ENCODE peak calls at places on chromosomes 13 and 19, in ten cellular contexts. J is left ventricle myocardium inferior, X is psoas muscle, Y is transverse colon, S is ascending aorta, C is spleen, N is Panc1, D is uterus, E is adrenal gland, U is left lung. T is an unnamed sample.

GRCh38 chr13:109274188-109274821 is 512.1 kb downstream of the IRS2 start:
- DNase-seq in J (no peak), X (no peak), Y (no peak), S (no peak), C (no peak), N (no peak), D (no peak), E (peak; percentile 76), U (no peak), T (no peak)

GRCh38 chr19:8468761-8469458 is 24.1 kb downstream of the HNRNPM start:
- DNase-seq in J (no peak), X (no peak), Y (no peak), S (no peak), C (no peak), N (no peak), D (no peak), E (no peak), U (no peak), T (no peak)

GRCh38 chr13:109870281-109871017 is 84.1 kb upstream of the IRS2 start:
- DNase-seq in J (no peak), X (no peak), Y (no peak), S (no peak), C (no peak), N (no peak), D (no peak), E (no peak), U (no peak), T (no peak)

GRCh38 chr13:113176292-113176691 is 17.8 kb downstream of the PROZ start:
- DNase-seq in J (no peak), X (no peak), Y (peak; percentile 35), S (no peak), C (peak; percentile 82), N (no peak), D (no peak), E (no peak), U (peak; percentile 74), T (no peak)

GRCh38 chr13:101612736-101613135 is 160.3 kb downstream of the ITGBL1 start:
- DNase-seq in J (no peak), X (no peak), Y (no peak), S (no peak), C (no peak), N (no peak), D (no peak), E (no peak), U (no peak), T (no peak)

GRCh38 chr19:31676271-31677004 is 327.2 kb upstream of the TSHZ3 start:
- DNase-seq in J (no peak), X (no peak), Y (no peak), S (no peak), C (no peak), N (no peak), D (no peak), E (peak; percentile 55), U (no peak), T (peak; percentile 32)

GRCh38 chr13:63190219-63190618 is 1774.6 kb upstream of the PCDH20 start:
- DNase-seq in J (no peak), X (no peak), Y (no peak), S (no peak), C (no peak), N (no peak), D (no peak), E (no peak), U (no peak), T (no peak)

GRCh38 chr13:65929436-65929835 is 1300.7 kb downstream of the PCDH9 start:
- DNase-seq in J (no peak), X (no peak), Y (no peak), S (no peak), C (no peak), N (no peak), D (no peak), E (no peak), U (no peak), T (no peak)

GRCh38 chr13:114063545-114064515 is 68.6 kb downstream of the RASA3 start:
- DNase-seq in J (peak; percentile 63), X (peak; percentile 81), Y (peak; percentile 66), S (peak; percentile 86), C (peak; percentile 93), N (no peak), D (peak; percentile 76), E (peak; percentile 85), U (peak; percentile 80), T (peak; percentile 81)

GRCh38 chr13:35722438-35723060 is 246.1 kb upstream of the MAB21L1 start:
- DNase-seq in J (no peak), X (no peak), Y (no peak), S (no peak), C (no peak), N (no peak), D (peak; percentile 47), E (no peak), U (no peak), T (no peak)

GRCh38 chr19:54095136-54095858 is 5.3 kb downstream of the OSCAR start:
- DNase-seq in J (no peak), X (no peak), Y (no peak), S (no peak), C (no peak), N (no peak), D (no peak), E (no peak), U (no peak), T (no peak)
- H3K4me3 ChIP-seq in J (peak overlapping the region; percentile 50), X (peak overlapping the region; percentile 53), Y (peak overlapping the region; percentile 56), S (peak overlapping the region; percentile 40), C (peak overlapping the region; percentile 31), N (peak overlapping the region; percentile 74), D (peak overlapping the region; percentile 29), E (no peak overlapping the region), U (peak overlapping the region; percentile 36), T (peak overlapping the region; percentile 10)

GRCh38 chr19:1457892-1458291 is 8.0 kb downstream of the APC2 start:
- DNase-seq in J (no peak), X (no peak), Y (no peak), S (no peak), C (no peak), N (no peak), D (no peak), E (no peak), U (no peak), T (no peak)
- H3K27me3 ChIP-seq in J (peaks cover 57% of the 10 kb centered on the region), X (peaks cover 33% of the 10 kb centered on the region), Y (peaks cover 69% of the 10 kb centered on the region), S (peaks cover 21% of the 10 kb centered on the region), C (peaks cover 5% of the 10 kb centered on the region), N (no peaks in the 10 kb centered on the region), D (peaks cover 33% of the 10 kb centered on the region), E (peaks cover 32% of the 10 kb centered on the region), U (peaks cover 46% of the 10 kb centered on the region), T (peaks cover 4% of the 10 kb centered on the region)

GRCh38 chr19:12711187-12711586 is 12.5 kb downstream of the TNPO2 start:
- DNase-seq in J (no peak), X (no peak), Y (no peak), S (no peak), C (no peak), N (no peak), D (no peak), E (no peak), U (no peak), T (no peak)
- H3K36me3 ChIP-seq in J (peaks cover 94% of the 10 kb centered on the region), X (peaks cover 97% of the 10 kb centered on the region), Y (peaks cover 67% of the 10 kb centered on the region), S (peaks cover 93% of the 10 kb centered on the region), C (peaks cover 6% of the 10 kb centered on the region), N (peaks cover 8% of the 10 kb centered on the region), D (no peaks in the 10 kb centered on the region), E (peaks cover 95% of the 10 kb centered on the region), U (no peaks in the 10 kb centered on the region), T (peaks cover 98% of the 10 kb centered on the region)

GRCh38 chr19:1082928-1083816 is 12.0 kb downstream of the POLR2E start:
- DNase-seq in J (no peak), X (no peak), Y (peak; percentile 14), S (no peak), C (peak; percentile 83), N (no peak), D (no peak), E (no peak), U (no peak), T (no peak)
- H3K4me3 ChIP-seq in J (peak overlapping the region; percentile 39), X (peak overlapping the region; percentile 47), Y (peak overlapping the region; percentile 38), S (no peak overlapping the region), C (no peak overlapping the region), N (no peak overlapping the region), D (no peak overlapping the region), E (no peak overlapping the region), U (peak overlapping the region; percentile 14), T (no peak overlapping the region)

DNA sequence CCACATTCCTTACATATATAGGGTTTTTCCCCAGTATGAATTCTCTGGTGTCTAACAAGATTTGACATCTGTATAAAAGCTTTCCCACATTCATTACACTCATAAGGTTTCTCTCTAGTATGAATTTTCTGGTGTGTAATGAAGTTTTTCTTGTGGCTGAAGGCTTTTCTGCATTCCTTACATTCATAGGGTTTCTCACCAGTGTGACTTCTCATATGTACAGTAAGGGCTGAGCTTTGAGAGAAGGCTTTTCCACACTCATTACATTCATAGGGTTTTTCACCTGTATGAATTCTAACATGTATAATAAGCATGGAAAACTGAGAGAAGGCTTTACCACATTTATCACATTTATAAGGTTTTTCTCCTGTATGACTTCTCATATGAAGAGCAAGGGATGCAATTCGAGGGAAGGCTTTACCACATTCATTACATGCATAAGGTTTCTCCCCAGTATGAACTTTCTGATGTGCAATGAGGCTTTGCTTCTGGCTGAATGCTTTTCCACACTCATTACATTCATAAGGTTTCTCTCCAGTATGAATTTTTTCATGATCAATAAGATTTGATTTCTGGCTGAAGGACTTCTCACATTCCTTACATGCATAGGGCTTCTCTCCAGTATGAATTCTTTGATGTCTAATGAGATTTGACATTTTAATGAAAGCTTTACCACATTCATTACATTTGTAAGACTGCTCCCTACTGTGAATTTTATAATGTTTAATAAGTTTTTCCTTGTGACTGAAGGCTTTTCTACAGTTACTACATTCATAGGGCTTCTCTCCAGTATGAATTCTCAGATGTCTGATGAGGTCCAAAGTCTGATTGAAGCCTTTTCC is 42.6 kb downstream of the ZNF527 start:
- DNase-seq in J (no peak), X (no peak), Y (no peak), S (no peak), C (no peak), N (no peak), D (no peak), E (no peak), U (no peak), T (no peak)
- H3K27me3 ChIP-seq in J (no peaks in the 10 kb centered on the region), X (no peaks in the 10 kb centered on the region), Y (no peaks in the 10 kb centered on the region), S (no peaks in the 10 kb centered on the region), C (no peaks in the 10 kb centered on the region), N (no peaks in the 10 kb centered on the region), D (no peaks in the 10 kb centered on the region), E (no peaks in the 10 kb centered on the region), U (no peaks in the 10 kb centered on the region), T (no peaks in the 10 kb centered on the region)

GRCh38 chr13:100340865-100341264 is 247.7 kb downstream of the GGACT start:
- DNase-seq in J (no peak), X (no peak), Y (no peak), S (no peak), C (no peak), N (no peak), D (no peak), E (no peak), U (no peak), T (no peak)
- H3K36me3 ChIP-seq in J (peaks cover 34% of the 10 kb centered on the region), X (peaks cover 4% of the 10 kb centered on the region), Y (no peaks in the 10 kb centered on the region), S (peaks cover 7% of the 10 kb centered on the region), C (no peaks in the 10 kb centered on the region), N (no peaks in the 10 kb centered on the region), D (no peaks in the 10 kb centered on the region), E (no peaks in the 10 kb centered on the region), U (no peaks in the 10 kb centered on the region), T (no peaks in the 10 kb centered on the region)

T was measured in MG63.